ENCODE peak calls at places on chromosomes 4 and X, in four cellular contexts. E, F, X and O are unnamed samples.

GRCh38 chr4:74738756-74739155 is 55.6 kb downstream of the BTC start:
- DNase-seq in X (no peak), F (no peak), E (no peak), O (no peak)

GRCh38 chr4:126405369-126405982 is 1090.7 kb downstream of the FAT4 start:
- DNase-seq in E (peak), X (no peak), F (no peak), O (no peak)

GRCh38 chrX:102067966-102068723 is 57.3 kb upstream of the TCEAL2 start:
- DNase-seq in F (peak), E (peak), X (peak), O (no peak)

GRCh38 chrX:137988470-137988869 is 422.5 kb downstream of the ZIC3 start:
- DNase-seq in E (no peak), F (no peak), X (no peak), O (no peak)

GRCh38 chrX:71000139-71000538 is 68.0 kb downstream of the SNX12 start:
- DNase-seq in E (no peak), X (peak), F (no peak), O (no peak)

GRCh38 chr4:186901850-186902249 is 178.2 kb upstream of the FAT1 start:
- DNase-seq in E (no peak), F (no peak), X (no peak), O (no peak)

GRCh38 chrX:115911967-115912366 is 258.6 kb upstream of the AGTR2 start:
- DNase-seq in X (no peak), F (no peak), E (no peak), O (no peak)

GRCh38 chrX:39721570-39722279 is 376.0 kb downstream of the BCOR start:
- DNase-seq in F (no peak), X (no peak), E (no peak), O (no peak)

GRCh38 chr4:85127653-85128052 is 161.2 kb upstream of the WDFY3 start:
- DNase-seq in F (no peak), X (peak), E (peak), O (peak)

GRCh38 chr4:85700362-85700761 is 225.4 kb downstream of the ARHGAP24 start:
- DNase-seq in E (peak), X (no peak), F (no peak), O (no peak)

GRCh38 chrX:97637289-97637688 is 753.6 kb downstream of the RPA4 start:
- DNase-seq in X (no peak), F (no peak), E (no peak), O (no peak)

GRCh38 chr4:17502764-17503163 is 9.1 kb downstream of the QDPR start:
- DNase-seq in F (no peak), X (no peak), E (no peak), O (no peak)

GRCh38 chr4:108272566-108272965 is 103.8 kb upstream of the LEF1 start:
- DNase-seq in E (no peak), X (peak), F (no peak), O (no peak)

GRCh38 chr4:94757192-94758140 is at the start of gene BMPR1B:
- DNase-seq in F (no peak), X (no peak), E (no peak), O (no peak)

GRCh38 chrX:119690921-119691716 is 1.8 kb downstream of the SEPTIN6 start:
- DNase-seq in E (peak), X (peak), F (no peak), O (no peak)

GRCh38 chrX:7996851-7997250 is 69.6 kb upstream of the PNPLA4 start:
- DNase-seq in X (no peak), F (no peak), E (no peak), O (no peak)

GRCh38 chr4:141435446-141436225 is 200.7 kb upstream of the IL15 start:
- DNase-seq in F (no peak), E (no peak), X (no peak), O (no peak)

GRCh38 chr4:141429933-141430332 is 206.4 kb upstream of the IL15 start:
- DNase-seq in E (no peak), X (no peak), F (no peak), O (no peak)

GRCh38 chr4:141427726-141428296 is 207.1 kb downstream of the ZNF330 start:
- DNase-seq in X (no peak), F (no peak), E (no peak), O (no peak)

GRCh38 chr4:141430686-141431085 is 205.7 kb upstream of the IL15 start:
- DNase-seq in F (no peak), E (no peak), X (no peak), O (no peak)

DNA sequence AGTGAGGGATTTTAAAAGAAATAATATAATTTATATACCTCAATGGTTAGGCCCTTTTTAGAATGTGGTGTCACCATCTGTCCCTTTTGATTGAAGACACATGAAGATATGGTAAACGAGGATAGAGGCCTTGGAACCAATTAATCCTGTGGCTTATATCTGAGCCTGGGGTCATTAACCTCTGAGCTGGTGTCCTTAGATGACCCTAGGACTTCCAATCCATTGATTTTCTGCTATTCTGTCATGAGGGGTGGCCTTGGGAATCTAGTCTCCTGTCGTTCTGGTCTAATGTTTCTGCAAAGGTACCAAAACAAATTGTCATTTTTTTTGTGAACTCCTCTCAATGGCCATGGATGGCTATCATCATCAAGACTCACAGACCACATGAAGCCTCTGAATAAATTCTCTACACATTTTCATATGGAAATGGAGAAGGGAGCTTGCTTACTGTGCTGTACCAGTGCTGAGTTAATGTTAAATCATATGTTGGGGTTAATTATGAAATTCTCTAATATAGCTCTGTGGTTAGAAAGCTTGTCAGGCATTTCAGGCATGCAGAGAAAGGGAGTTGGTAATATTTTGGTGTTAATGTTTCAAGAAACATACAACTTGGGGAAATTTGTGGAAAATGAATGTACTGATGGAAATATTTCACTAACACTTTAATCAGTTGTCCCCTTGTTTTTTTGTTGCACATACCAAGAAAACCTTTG is 204.2 kb upstream of the IL15 start:
- DNase-seq in E (no peak), F (no peak), X (no peak), O (no peak)
- TF ChIP-seq SPI1 in E (no peak), F (no peak), X (no peak), O (no peak)

GRCh38 chr4:127698789-127699200 is 31.4 kb upstream of the SLC25A31 start:
- DNase-seq in E (peak), F (peak), X (no peak), O (peak)
- TF ChIP-seq SPI1 in E (peak), F (peak), X (no peak), O (peak)

GRCh38 chrX:12999422-12999821 is 24.5 kb downstream of the TMSB4X start:
- DNase-seq in X (no peak), E (no peak), F (no peak), O (no peak)

GRCh38 chrX:12996934-12997435 is 22.1 kb downstream of the TMSB4X start:
- DNase-seq in X (no peak), E (no peak), F (no peak), O (no peak)

GRCh38 chrX:13000311-13000811 is 25.5 kb downstream of the TMSB4X start:
- DNase-seq in E (peak), F (peak), X (no peak), O (no peak)

GRCh38 chrX:13001097-13001496 is 26.2 kb downstream of the TMSB4X start:
- DNase-seq in E (no peak), F (no peak), X (no peak), O (no peak)

GRCh38 chrX:12997898-12998687 is 23.2 kb downstream of the TMSB4X start:
- DNase-seq in X (no peak), E (no peak), F (no peak), O (no peak)
- TF ChIP-seq SPI1 in X (no peak), E (no peak), F (no peak), O (no peak)

DNA sequence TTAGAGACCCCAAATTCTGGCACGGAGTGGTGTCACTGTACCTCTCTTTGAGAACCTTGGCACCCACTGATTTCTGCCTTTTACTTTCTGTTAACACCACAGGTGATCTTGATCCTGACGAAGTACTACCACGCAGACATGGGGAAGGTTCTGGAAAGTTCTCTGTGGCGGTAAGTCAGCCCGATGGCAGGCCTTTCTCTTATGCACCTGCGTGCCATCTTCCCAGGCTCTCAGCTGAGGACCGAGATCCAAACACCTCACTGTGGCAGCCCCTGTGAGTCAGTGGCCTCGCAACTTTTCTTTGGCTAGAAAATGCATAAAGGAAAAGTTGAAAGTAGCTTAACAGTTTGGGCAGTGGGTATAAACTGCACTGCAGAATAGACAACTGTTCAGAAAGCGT is 38.5 kb downstream of the PSAPL1 start:
- DNase-seq in E (no peak), F (no peak), X (no peak), O (no peak)
- TF ChIP-seq SPI1 in E (no peak), F (no peak), X (no peak), O (no peak)

GRCh38 chr4:13092702-13093101 is 391.4 kb downstream of the RAB28 start:
- DNase-seq in F (no peak), X (no peak), E (no peak), O (no peak)
- TF ChIP-seq SPI1 in F (no peak), X (no peak), E (no peak), O (no peak)

GRCh38 chrX:21487832-21488231 is 113.6 kb downstream of the CNKSR2 start:
- DNase-seq in E (no peak), F (no peak), X (no peak), O (no peak)
- TF ChIP-seq SPI1 in E (no peak), F (no peak), X (no peak), O (no peak)